ENCODE peak calls at places on chromosomes 7 and 10, in five cellular contexts. I is HCT116, R is heart right ventricle, L is upper lobe of right lung, T is heart left ventricle. B is an unnamed sample.

GRCh38 chr10:50316695-50317648 is 65.7 kb upstream of the ASAH2 start:
- ATAC-seq in I (no peak), R (no peak), L (peak; percentile 39), T (no peak), B (no peak)

GRCh38 chr7:129205987-129206785 is 17.8 kb downstream of the SMO start:
- ATAC-seq in I (no peak), R (no peak), L (peak; percentile 34), T (no peak), B (peak; percentile 10)

GRCh38 chr10:114316744-114317143 is 77.7 kb downstream of the VWA2 start:
- ATAC-seq in I (no peak), R (no peak), L (no peak), T (no peak), B (no peak)

GRCh38 chr7:8303904-8304528 is 42.0 kb upstream of the ICA1 start:
- ATAC-seq in I (peak; percentile 97), R (no peak), L (no peak), T (no peak), B (no peak)

GRCh38 chr7:106552645-106553445 is 108.1 kb downstream of the CCDC71L start:
- ATAC-seq in I (no peak), R (peak; percentile 44), L (peak; percentile 93), T (no peak), B (no peak)

GRCh38 chr7:149844445-149844844 is 6.3 kb downstream of the ZNF862 start:
- ATAC-seq in I (no peak), R (no peak), L (no peak), T (no peak), B (no peak)

GRCh38 chr7:117827861-117828260 is 45.4 kb downstream of the CTTNBP2 start:
- ATAC-seq in I (no peak), R (no peak), L (peak; percentile 46), T (peak; percentile 16), B (no peak)

GRCh38 chr10:99406149-99406548 is 24.3 kb downstream of the GOT1 start:
- ATAC-seq in I (peak; percentile 58), R (no peak), L (no peak), T (no peak), B (no peak)

GRCh38 chr7:30164567-30164966 is 29.8 kb downstream of the MTURN start:
- ATAC-seq in I (peak; percentile 68), R (peak; percentile 72), L (peak; percentile 67), T (peak; percentile 64), B (peak; percentile 35)

GRCh38 chr7:131530137-131530536 is 26.3 kb downstream of the PODXL start:
- ATAC-seq in I (no peak), R (no peak), L (no peak), T (no peak), B (no peak)

GRCh38 chr7:617614-618538 is 98.2 kb upstream of the PDGFA start:
- ATAC-seq in I (no peak), R (no peak), L (peak; percentile 19), T (no peak), B (no peak)

GRCh38 chr10:13066527-13066926 is 33.4 kb upstream of the OPTN start:
- ATAC-seq in I (no peak), R (no peak), L (no peak), T (no peak), B (no peak)

GRCh38 chr7:4189151-4189570 is 492.9 kb upstream of the FOXK1 start:
- ATAC-seq in I (no peak), R (peak; percentile 93), L (peak; percentile 60), T (peak; percentile 98), B (peak; percentile 91)

GRCh38 chr10:33376976-33377657 is 42.6 kb upstream of the NRP1 start:
- ATAC-seq in I (peak; percentile 49), R (no peak), L (no peak), T (no peak), B (no peak)

GRCh38 chr10:102780246-102780645 is 36.5 kb downstream of the WBP1L start:
- ATAC-seq in I (no peak), R (no peak), L (no peak), T (no peak), B (no peak)

GRCh38 chr10:77909755-77910375 is 16.7 kb downstream of the DLG5 start:
- ATAC-seq in I (no peak), R (peak; percentile 34), L (no peak), T (peak; percentile 43), B (peak; percentile 54)

GRCh38 chr10:7722927-7723529 is 19.9 kb downstream of the ITIH2 start:
- ATAC-seq in I (no peak), R (no peak), L (peak; percentile 47), T (no peak), B (no peak)

GRCh38 chr10:11218395-11218794 is 200.7 kb downstream of the CELF2 start:
- ATAC-seq in I (no peak), R (no peak), L (no peak), T (no peak), B (no peak)

GRCh38 chr7:74461970-74462706 is 8.4 kb downstream of the GTF2IRD1 start:
- ATAC-seq in I (no peak), R (no peak), L (no peak), T (no peak), B (no peak)

GRCh38 chr7:138886501-138886917 is 88.5 kb upstream of the ATP6V0A4 start:
- ATAC-seq in I (peak; percentile 67), R (peak; percentile 21), L (peak; percentile 85), T (peak; percentile 28), B (no peak)

GRCh38 chr10:11149499-11149898 is 131.8 kb downstream of the CELF2 start:
- ATAC-seq in I (no peak), R (no peak), L (peak; percentile 51), T (peak; percentile 4), B (no peak)

GRCh38 chr7:123199869-123200268 is at the start of gene SLC13A1:
- ATAC-seq in I (no peak), R (no peak), L (no peak), T (no peak), B (no peak)

DNA sequence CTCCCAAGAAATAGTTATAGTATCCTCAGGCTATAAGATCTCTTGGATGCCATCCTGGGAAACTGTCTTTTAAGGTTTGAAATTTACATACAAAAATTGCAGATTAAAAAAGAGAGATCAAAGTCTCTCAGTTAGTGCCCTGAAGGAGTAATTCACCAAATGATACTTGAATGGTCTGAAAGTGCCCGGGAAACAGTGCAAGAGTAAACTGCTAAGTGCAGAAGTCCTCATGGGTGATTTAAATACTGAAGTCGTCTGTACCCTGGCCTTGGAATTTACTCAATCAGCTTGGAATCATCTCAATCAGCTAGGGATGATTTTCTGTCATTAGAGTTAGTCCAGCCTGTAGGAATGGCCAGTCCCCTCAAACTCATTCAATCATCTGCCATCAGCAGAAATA is 155.3 kb downstream of the GLI3 start:
- ATAC-seq in I (no peak), R (no peak), L (peak; percentile 44), T (no peak), B (no peak)
- H3K27ac ChIP-seq in I (no peak overlapping the region), R (no peak overlapping the region), L (no peak overlapping the region), T (no peak overlapping the region), B (no peak overlapping the region)

GRCh38 chr7:50073093-50073492 is 20.0 kb downstream of the ZPBP start:
- ATAC-seq in I (no peak), R (no peak), L (no peak), T (no peak), B (no peak)

GRCh38 chr7:50069613-50070012 is 23.4 kb downstream of the ZPBP start:
- ATAC-seq in I (peak; percentile 66), R (peak; percentile 82), L (peak; percentile 79), T (peak; percentile 84), B (peak; percentile 83)

GRCh38 chr7:50068850-50069551 is 24.0 kb downstream of the ZPBP start:
- ATAC-seq in I (peak; percentile 58), R (peak; percentile 77), L (peak; percentile 76), T (peak; percentile 76), B (peak; percentile 53)

GRCh38 chr7:50068026-50068425 is 25.0 kb downstream of the ZPBP start:
- ATAC-seq in I (peak; percentile 82), R (no peak), L (peak; percentile 65), T (peak; percentile 58), B (no peak)
- H3K9me3 ChIP-seq in I (no peaks in the 10 kb centered on the region), R (peaks cover 29% of the 10 kb centered on the region), L (no peaks in the 10 kb centered on the region), T (peaks cover 14% of the 10 kb centered on the region), B (no peaks in the 10 kb centered on the region)

GRCh38 chr10:119543814-119544642 is 1.5 kb upstream of the RGS10 start:
- ATAC-seq in I (no peak), R (no peak), L (no peak), T (no peak), B (no peak)

GRCh38 chr10:119542357-119542989 is at the start of gene RGS10:
- ATAC-seq in I (peak; percentile 90), R (peak; percentile 92), L (peak; percentile 95), T (peak; percentile 95), B (peak; percentile 92)

GRCh38 chr10:119541459-119542356 is 811 bp downstream of the RGS10 start:
- ATAC-seq in I (no peak), R (peak; percentile 6), L (peak; percentile 33), T (no peak), B (peak; percentile 13)

GRCh38 chr10:119545310-119545709 is 2.8 kb upstream of the RGS10 start:
- ATAC-seq in I (no peak), R (no peak), L (no peak), T (no peak), B (no peak)

DNA sequence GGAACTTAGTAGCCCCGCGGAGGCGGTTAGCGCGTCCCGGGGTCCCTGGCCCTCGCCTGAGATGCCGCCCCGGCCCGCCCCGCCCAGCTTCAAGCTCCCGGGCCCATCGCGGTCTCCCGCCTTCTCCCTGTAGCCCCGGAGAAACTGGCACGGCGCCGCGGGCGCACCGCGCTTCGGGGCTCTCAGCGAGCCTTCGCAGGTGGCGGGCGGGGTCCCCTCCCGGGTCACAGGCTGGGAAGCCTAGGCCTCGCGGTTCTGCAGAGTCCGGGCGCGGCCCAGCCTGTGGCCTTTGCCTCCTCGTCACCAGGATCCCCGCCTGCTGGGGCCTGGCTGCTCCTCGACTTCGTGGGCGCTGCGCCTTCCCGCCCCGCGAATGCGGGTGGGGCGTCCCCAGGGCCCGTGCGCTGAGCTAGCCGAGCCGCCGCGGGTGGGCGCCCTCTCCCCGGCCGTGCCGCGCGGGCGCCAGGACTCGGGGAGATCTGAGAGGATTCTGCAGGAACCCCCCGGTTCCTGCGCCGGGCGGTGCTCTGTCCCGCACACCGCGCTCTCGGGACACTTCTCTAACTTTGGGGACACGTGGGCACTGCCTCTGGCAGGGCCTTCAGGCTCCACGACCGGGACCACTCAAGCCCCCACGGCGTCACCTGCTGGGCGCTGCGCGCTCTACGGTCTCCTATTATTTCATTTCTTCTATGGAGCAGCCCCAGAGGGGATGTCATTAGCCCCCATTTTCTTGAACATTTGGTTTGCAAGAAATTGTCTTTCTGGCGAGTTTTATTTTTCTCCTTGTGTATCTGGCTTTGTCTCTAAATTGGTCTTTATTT is 683 bp upstream of the RGS10 start:
- ATAC-seq in I (peak; percentile 63), R (peak; percentile 71), L (peak; percentile 71), T (peak; percentile 72), B (peak; percentile 48)
- H3K27ac ChIP-seq in I (peak overlapping the region; percentile 87), R (peak overlapping the region; percentile 45), L (peak overlapping the region; percentile 55), T (peak overlapping the region; percentile 68), B (peak overlapping the region; percentile 86)

DNA sequence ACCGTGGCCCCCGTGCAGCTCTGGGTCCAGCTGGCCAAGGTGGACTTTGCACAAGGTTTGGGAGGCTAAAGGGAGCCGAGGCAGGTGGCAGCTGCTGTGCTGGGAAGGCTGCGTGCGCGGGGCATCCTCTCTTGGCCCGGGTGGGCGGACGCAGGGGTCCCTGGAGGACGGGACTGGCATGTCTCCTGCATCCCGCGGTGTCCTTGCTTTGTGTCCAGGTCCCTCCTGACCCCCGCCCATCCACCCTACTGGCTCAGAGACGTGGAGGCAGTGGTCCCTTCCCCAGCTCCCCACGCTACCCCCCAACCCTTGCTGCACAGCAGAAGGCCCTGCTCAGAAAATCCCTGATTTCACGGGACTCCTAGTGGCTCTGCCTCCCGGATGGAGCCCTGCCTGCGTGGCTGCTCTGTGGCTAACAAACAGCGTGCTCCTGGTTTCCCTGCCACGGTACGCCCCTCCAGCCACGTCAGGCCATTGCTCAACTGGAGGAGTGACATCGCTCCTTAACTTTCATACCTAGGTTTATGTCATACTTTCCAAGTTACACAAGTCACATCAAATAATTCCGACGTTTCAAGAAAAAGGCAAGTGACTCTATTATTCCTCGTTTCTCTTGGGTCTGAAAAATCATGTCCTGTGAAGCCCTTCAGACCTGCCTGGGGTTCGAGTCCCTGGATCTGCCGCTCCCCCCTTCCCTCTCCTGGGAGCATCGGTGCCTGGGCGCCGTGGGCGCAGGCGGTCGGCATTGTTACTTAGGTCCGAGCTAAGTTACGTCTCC is 421.9 kb downstream of the DNAJB6 start:
- ATAC-seq in I (no peak), R (no peak), L (no peak), T (no peak), B (no peak)
- H3K9me3 ChIP-seq in I (no peaks in the 10 kb centered on the region), R (peaks cover 6% of the 10 kb centered on the region), L (no peaks in the 10 kb centered on the region), T (no peaks in the 10 kb centered on the region), B (no peaks in the 10 kb centered on the region)

B was measured in gastroesophageal sphincter.